ENCODE peak calls at places on chromosomes 11 and 22, in five cellular contexts. S is stimulated activated CD4-positive, alpha-beta T cell treated with anti-CD3 and anti-CD28 coated beads, Interleukin-2, amount 100 ng/mL, for 48 hours; N is cardiac muscle cell; R is cardiac fibroblast; L is activated T-cell treated with anti-CD3 and anti-CD28 coated beads, Interleukin-2, amount 50 U/mL, for 72 hours. D is an unnamed sample.

GRCh38 chr11:134542401-134543143 is 130.5 kb upstream of the B3GAT1 start:
- DNase-seq in S (no peak), N (no peak), R (no peak), L (no peak), D (no peak)

GRCh38 chr11:2320591-2321310 is 18.9 kb downstream of the TSPAN32 start:
- DNase-seq in S (no peak), N (no peak), R (no peak), L (no peak), D (no peak)

GRCh38 chr22:47369431-47370015 is 607.1 kb downstream of the TBC1D22A start:
- DNase-seq in S (no peak), N (no peak), R (peak; percentile 6), L (no peak), D (no peak)

GRCh38 chr11:62875698-62876483 is 4.8 kb upstream of the SLC3A2 start:
- DNase-seq in S (no peak), N (no peak), R (peak; percentile 29), L (no peak), D (no peak)

GRCh38 chr11:64643258-64643881 is 52.4 kb downstream of the SLC22A12 start:
- DNase-seq in S (no peak), N (peak; percentile 40), R (no peak), L (no peak), D (no peak)

GRCh38 chr11:58830693-58831301 is 13.7 kb downstream of the GLYATL2 start:
- DNase-seq in S (no peak), N (no peak), R (no peak), L (no peak), D (peak; percentile 7)

GRCh38 chr11:46357483-46357936 is 10.2 kb downstream of the DGKZ start:
- DNase-seq in S (no peak), N (no peak), R (no peak), L (no peak), D (no peak)

GRCh38 chr11:46520971-46521745 is 72.7 kb downstream of the AMBRA1 start:
- DNase-seq in S (no peak), N (no peak), R (peak; percentile 60), L (no peak), D (peak; percentile 86)

GRCh38 chr11:119374632-119375394 is 6.7 kb downstream of the USP2 start:
- DNase-seq in S (no peak), N (no peak), R (no peak), L (no peak), D (peak; percentile 42)

GRCh38 chr11:92972248-92972647 is 2.8 kb downstream of the MTNR1B start:
- DNase-seq in S (no peak), N (no peak), R (no peak), L (no peak), D (no peak)

GRCh38 chr22:19422440-19423301 is 8.9 kb downstream of the HIRA start:
- DNase-seq in S (no peak), N (no peak), R (no peak), L (no peak), D (peak; percentile 43)

GRCh38 chr11:133239530-133239929 is 292.8 kb downstream of the OPCML start:
- DNase-seq in S (no peak), N (no peak), R (no peak), L (no peak), D (no peak)

D was measured in EH.